ENCODE peak calls at places on chromosomes 1 and 21, in five cellular contexts. One of them, this sample, is unnamed. For H3K4me1, the result is how much of the 10 kb centered on the place peaks cover.

GRCh38 chr21:45459171-45460010 is 54.4 kb downstream of the COL18A1 start:
- DNase-seq in endothelial cell of umbilical vein: no peak
- DNase-seq in prostate gland: no peak
- DNase-seq in ovary: no peak
- DNase-seq in A549: no peak
- DNase-seq in this sample: no peak

GRCh38 chr1:200342511-200343400 is 67.1 kb downstream of the ZNF281 start:
- DNase-seq in ovary: no peak
- DNase-seq in A549: no peak
- DNase-seq in prostate gland: no peak
- DNase-seq in endothelial cell of umbilical vein: no peak
- DNase-seq in this sample: no peak

GRCh38 chr1:234148350-234148749 is 224.9 kb upstream of the COA6 start:
- DNase-seq in ovary: no peak
- DNase-seq in endothelial cell of umbilical vein: no peak
- DNase-seq in A549: no peak
- DNase-seq in prostate gland: no peak
- DNase-seq in this sample: no peak

GRCh38 chr1:167095368-167095767 is 1.5 kb downstream of the STYXL2 start:
- DNase-seq in endothelial cell of umbilical vein: no peak
- DNase-seq in A549: no peak
- DNase-seq in prostate gland: no peak
- DNase-seq in ovary: no peak
- DNase-seq in this sample: no peak

GRCh38 chr1:109631513-109632260 is 12.1 kb downstream of the AMPD2 start:
- DNase-seq in A549: no peak
- DNase-seq in ovary: no peak
- DNase-seq in prostate gland: peak
- DNase-seq in endothelial cell of umbilical vein: no peak
- DNase-seq in this sample: peak

GRCh38 chr1:56028879-56029278 is 550.5 kb downstream of the PLPP3 start:
- DNase-seq in ovary: no peak
- DNase-seq in A549: no peak
- DNase-seq in prostate gland: no peak
- DNase-seq in endothelial cell of umbilical vein: no peak
- DNase-seq in this sample: no peak

GRCh38 chr1:28157901-28158300 is 18.6 kb downstream of the PTAFR start:
- DNase-seq in endothelial cell of umbilical vein: no peak
- DNase-seq in ovary: no peak
- DNase-seq in prostate gland: no peak
- DNase-seq in A549: no peak
- DNase-seq in this sample: no peak

GRCh38 chr1:64062941-64063581 is 140.4 kb upstream of the UBE2U start:
- DNase-seq in endothelial cell of umbilical vein: no peak
- DNase-seq in A549: no peak
- DNase-seq in prostate gland: no peak
- DNase-seq in ovary: no peak
- DNase-seq in this sample: no peak

GRCh38 chr1:18725231-18725895 is 94.7 kb downstream of the PAX7 start:
- DNase-seq in prostate gland: no peak
- DNase-seq in ovary: no peak
- DNase-seq in A549: no peak
- DNase-seq in endothelial cell of umbilical vein: no peak
- DNase-seq in this sample: no peak

GRCh38 chr21:31725202-31725840 is 6.6 kb downstream of the SCAF4 start:
- DNase-seq in prostate gland: no peak
- DNase-seq in ovary: no peak
- DNase-seq in A549: no peak
- DNase-seq in endothelial cell of umbilical vein: no peak
- DNase-seq in this sample: no peak
- H3K4me1 ChIP-seq in prostate gland: under half
- H3K4me1 ChIP-seq in ovary: under half
- H3K4me1 ChIP-seq in A549: under half
- H3K4me1 ChIP-seq in endothelial cell of umbilical vein: under half
- H3K4me1 ChIP-seq in this sample: under half

GRCh38 chr1:207463571-207463970 is 9.4 kb downstream of the CR2 start:
- DNase-seq in endothelial cell of umbilical vein: no peak
- DNase-seq in ovary: no peak
- DNase-seq in A549: no peak
- DNase-seq in prostate gland: no peak
- DNase-seq in this sample: no peak

GRCh38 chr1:207461649-207462048 is 7.5 kb downstream of the CR2 start:
- DNase-seq in A549: no peak
- DNase-seq in endothelial cell of umbilical vein: no peak
- DNase-seq in ovary: no peak
- DNase-seq in prostate gland: no peak
- DNase-seq in this sample: no peak

GRCh38 chr1:207459008-207459407 is 4.9 kb downstream of the CR2 start:
- DNase-seq in ovary: no peak
- DNase-seq in prostate gland: no peak
- DNase-seq in endothelial cell of umbilical vein: no peak
- DNase-seq in A549: no peak
- DNase-seq in this sample: no peak

GRCh38 chr1:207463021-207463420 is 8.9 kb downstream of the CR2 start:
- DNase-seq in A549: no peak
- DNase-seq in endothelial cell of umbilical vein: no peak
- DNase-seq in ovary: no peak
- DNase-seq in prostate gland: no peak
- DNase-seq in this sample: no peak

DNA sequence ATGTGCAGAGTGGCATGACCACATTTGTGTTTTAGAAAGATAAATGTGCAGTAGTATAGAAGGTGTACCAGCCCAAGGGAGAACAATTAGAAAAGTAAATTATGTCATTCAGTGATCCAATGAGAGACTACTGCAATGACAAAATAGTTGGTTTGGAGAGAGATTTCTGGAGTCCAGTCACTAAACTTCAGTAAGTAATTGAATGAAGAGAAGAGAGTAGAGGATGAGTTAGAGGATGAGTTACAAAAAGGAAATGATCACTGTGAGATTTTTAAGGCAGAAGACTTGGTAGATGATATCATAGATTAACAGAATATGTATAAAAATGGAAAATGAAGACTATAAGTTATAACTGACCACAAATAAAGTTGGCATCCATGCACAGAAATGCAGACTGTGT is 8.4 kb downstream of the CR2 start:
- DNase-seq in prostate gland: no peak
- DNase-seq in A549: no peak
- DNase-seq in endothelial cell of umbilical vein: no peak
- DNase-seq in ovary: no peak
- DNase-seq in this sample: no peak
- H3K4me1 ChIP-seq in prostate gland: under half
- H3K4me1 ChIP-seq in A549: under half
- H3K4me1 ChIP-seq in endothelial cell of umbilical vein: under half
- H3K4me1 ChIP-seq in ovary: under half
- H3K4me1 ChIP-seq in this sample: under half

GRCh38 chr1:225881081-225882007 is 836 bp downstream of the TMEM63A start:
- DNase-seq in ovary: peak
- DNase-seq in A549: no peak
- DNase-seq in prostate gland: peak
- DNase-seq in endothelial cell of umbilical vein: peak
- DNase-seq in this sample: no peak
- H3K4me1 ChIP-seq in ovary: under half
- H3K4me1 ChIP-seq in A549: under half
- H3K4me1 ChIP-seq in prostate gland: under half
- H3K4me1 ChIP-seq in endothelial cell of umbilical vein: under half
- H3K4me1 ChIP-seq in this sample: half or more

GRCh38 chr1:145983959-145984830 is 12.2 kb downstream of the TXNIP start:
- DNase-seq in endothelial cell of umbilical vein: no peak
- DNase-seq in prostate gland: no peak
- DNase-seq in ovary: no peak
- DNase-seq in A549: no peak
- DNase-seq in this sample: no peak
- H3K4me1 ChIP-seq in endothelial cell of umbilical vein: under half
- H3K4me1 ChIP-seq in prostate gland: under half
- H3K4me1 ChIP-seq in ovary: under half
- H3K4me1 ChIP-seq in A549: under half
- H3K4me1 ChIP-seq in this sample: half or more

GRCh38 chr1:90725961-90726715 is 9.0 kb upstream of the BARHL2 start:
- DNase-seq in ovary: no peak
- DNase-seq in endothelial cell of umbilical vein: no peak
- DNase-seq in prostate gland: no peak
- DNase-seq in A549: no peak
- DNase-seq in this sample: no peak

GRCh38 chr1:90725341-90725960 is 8.3 kb upstream of the BARHL2 start:
- DNase-seq in endothelial cell of umbilical vein: no peak
- DNase-seq in ovary: no peak
- DNase-seq in A549: no peak
- DNase-seq in prostate gland: no peak
- DNase-seq in this sample: no peak

GRCh38 chr1:90727917-90728655 is 11.0 kb upstream of the BARHL2 start:
- DNase-seq in prostate gland: no peak
- DNase-seq in A549: no peak
- DNase-seq in ovary: no peak
- DNase-seq in endothelial cell of umbilical vein: no peak
- DNase-seq in this sample: no peak

GRCh38 chr1:90728656-90729257 is 11.7 kb upstream of the BARHL2 start:
- DNase-seq in endothelial cell of umbilical vein: no peak
- DNase-seq in A549: no peak
- DNase-seq in prostate gland: no peak
- DNase-seq in ovary: no peak
- DNase-seq in this sample: no peak

GRCh38 chr1:90726716-90727480 is 9.8 kb upstream of the BARHL2 start:
- DNase-seq in A549: no peak
- DNase-seq in endothelial cell of umbilical vein: no peak
- DNase-seq in ovary: no peak
- DNase-seq in prostate gland: no peak
- DNase-seq in this sample: no peak
- H3K4me1 ChIP-seq in A549: under half
- H3K4me1 ChIP-seq in endothelial cell of umbilical vein: under half
- H3K4me1 ChIP-seq in ovary: under half
- H3K4me1 ChIP-seq in prostate gland: under half
- H3K4me1 ChIP-seq in this sample: under half

DNA sequence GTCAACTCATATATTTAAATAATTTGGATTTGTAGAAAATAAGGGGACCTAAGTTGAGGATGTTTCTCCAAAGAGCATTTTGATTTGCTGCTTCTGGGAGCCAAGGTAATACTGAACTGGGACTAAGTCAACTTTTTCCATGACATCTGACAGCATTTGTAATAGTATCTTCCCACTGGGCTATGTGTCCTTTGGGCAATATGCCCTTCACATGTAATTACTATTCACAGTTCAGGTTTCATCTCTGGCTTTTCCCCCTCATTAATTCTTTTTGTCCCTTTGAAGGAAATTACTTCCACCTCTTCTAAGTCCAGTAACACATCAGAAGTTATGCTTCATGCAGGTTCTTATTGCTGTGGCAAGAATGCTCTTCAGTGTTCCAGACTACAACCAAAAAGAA is 36.8 kb upstream of the HP1BP3 start:
- DNase-seq in prostate gland: no peak
- DNase-seq in A549: no peak
- DNase-seq in ovary: no peak
- DNase-seq in endothelial cell of umbilical vein: no peak
- DNase-seq in this sample: no peak
- H3K4me1 ChIP-seq in prostate gland: under half
- H3K4me1 ChIP-seq in A549: under half
- H3K4me1 ChIP-seq in ovary: under half
- H3K4me1 ChIP-seq in endothelial cell of umbilical vein: under half
- H3K4me1 ChIP-seq in this sample: under half

GRCh38 chr1:204493145-204493881 is 1.3 kb downstream of the PIK3C2B start:
- DNase-seq in prostate gland: peak
- DNase-seq in endothelial cell of umbilical vein: no peak
- DNase-seq in A549: peak
- DNase-seq in ovary: peak
- DNase-seq in this sample: peak

GRCh38 chr1:204495078-204495753 is 611 bp upstream of the PIK3C2B start:
- DNase-seq in ovary: no peak
- DNase-seq in prostate gland: no peak
- DNase-seq in A549: no peak
- DNase-seq in endothelial cell of umbilical vein: no peak
- DNase-seq in this sample: no peak

GRCh38 chr1:204494281-204495077 is at the start of gene PIK3C2B:
- DNase-seq in endothelial cell of umbilical vein: peak
- DNase-seq in A549: peak
- DNase-seq in prostate gland: peak
- DNase-seq in ovary: peak
- DNase-seq in this sample: peak

GRCh38 chr1:204493882-204494280 is 724 bp downstream of the PIK3C2B start:
- DNase-seq in endothelial cell of umbilical vein: peak
- DNase-seq in ovary: peak
- DNase-seq in prostate gland: peak
- DNase-seq in A549: peak
- DNase-seq in this sample: no peak

GRCh38 chr1:204491653-204492052 is 3.0 kb downstream of the PIK3C2B start:
- DNase-seq in ovary: no peak
- DNase-seq in prostate gland: no peak
- DNase-seq in endothelial cell of umbilical vein: no peak
- DNase-seq in A549: no peak
- DNase-seq in this sample: no peak
- H3K4me1 ChIP-seq in ovary: under half
- H3K4me1 ChIP-seq in prostate gland: under half
- H3K4me1 ChIP-seq in endothelial cell of umbilical vein: under half
- H3K4me1 ChIP-seq in A549: under half
- H3K4me1 ChIP-seq in this sample: under half

GRCh38 chr1:26279598-26280332 is at the start of gene SH3BGRL3:
- DNase-seq in endothelial cell of umbilical vein: peak
- DNase-seq in ovary: peak
- DNase-seq in prostate gland: peak
- DNase-seq in A549: peak
- DNase-seq in this sample: peak

GRCh38 chr1:26277261-26277661 is 2.6 kb upstream of the SH3BGRL3 start:
- DNase-seq in prostate gland: no peak
- DNase-seq in ovary: no peak
- DNase-seq in A549: no peak
- DNase-seq in endothelial cell of umbilical vein: no peak
- DNase-seq in this sample: no peak

GRCh38 chr1:26277719-26278118 is 2.2 kb upstream of the SH3BGRL3 start:
- DNase-seq in prostate gland: no peak
- DNase-seq in A549: no peak
- DNase-seq in endothelial cell of umbilical vein: no peak
- DNase-seq in ovary: no peak
- DNase-seq in this sample: no peak

GRCh38 chr1:26278835-26279597 is 870 bp upstream of the SH3BGRL3 start:
- DNase-seq in prostate gland: peak
- DNase-seq in endothelial cell of umbilical vein: peak
- DNase-seq in A549: no peak
- DNase-seq in ovary: no peak
- DNase-seq in this sample: peak

GRCh38 chr1:26278303-26278702 is 1.6 kb upstream of the SH3BGRL3 start:
- DNase-seq in A549: no peak
- DNase-seq in ovary: no peak
- DNase-seq in endothelial cell of umbilical vein: no peak
- DNase-seq in prostate gland: peak
- DNase-seq in this sample: peak
- H3K4me1 ChIP-seq in A549: under half
- H3K4me1 ChIP-seq in ovary: under half
- H3K4me1 ChIP-seq in endothelial cell of umbilical vein: under half
- H3K4me1 ChIP-seq in prostate gland: under half
- H3K4me1 ChIP-seq in this sample: half or more